ENCODE peak calls at places on chromosomes 5 and 9, in eight cellular contexts. B, I, Y, G, E, A, V and R are unnamed samples.

GRCh38 chr9:4860383-4860782 is 67.6 kb downstream of the RCL1 start:
- DNase-seq in B (no peak), I (no peak), Y (no peak), G (no peak), E (no peak), A (no peak), V (no peak), R (no peak)

GRCh38 chr5:78633710-78634109 is 14.9 kb downstream of the LHFPL2 start:
- DNase-seq in B (no peak), I (no peak), Y (no peak), G (no peak), E (no peak), A (no peak), V (no peak), R (no peak)

GRCh38 chr9:21931428-21931827 is 62.8 kb downstream of the CDKN2A start:
- DNase-seq in B (no peak), I (no peak), Y (no peak), G (no peak), E (no peak), A (no peak), V (no peak), R (no peak)

GRCh38 chr9:91949293-91949945 is 609 bp downstream of the ROR2 start:
- DNase-seq in B (peak), I (no peak), Y (peak), G (no peak), E (no peak), A (peak), V (no peak), R (peak)

GRCh38 chr5:1515921-1516571 is 7.7 kb downstream of the LPCAT1 start:
- DNase-seq in B (peak), I (no peak), Y (no peak), G (no peak), E (no peak), A (no peak), V (peak), R (peak)

GRCh38 chr5:11037941-11038340 is 276.9 kb upstream of the DAP start:
- DNase-seq in B (no peak), I (no peak), Y (no peak), G (no peak), E (no peak), A (no peak), V (no peak), R (no peak)

GRCh38 chr5:5419291-5420210 is 2.9 kb upstream of the ICE1 start:
- DNase-seq in B (peak), I (peak), Y (no peak), G (peak), E (no peak), A (peak), V (peak), R (no peak)

GRCh38 chr9:128818839-128819715 is 777 bp downstream of the ENDOG start:
- DNase-seq in B (peak), I (peak), Y (peak), G (no peak), E (no peak), A (peak), V (peak), R (peak)

GRCh38 chr9:111691686-111692329 is 30.4 kb downstream of the GNG10 start:
- DNase-seq in B (no peak), I (peak), Y (no peak), G (no peak), E (no peak), A (peak), V (no peak), R (no peak)